ENCODE peak calls at places on chromosomes 12 and 14, in six cellular contexts. C is right cardiac atrium; K is ovary; Z is lower lobe of right lung; I is MM.1S; M is CD4-positive, alpha-beta T cell. T is an unnamed sample.

GRCh38 chr12:109523071-109523470 is 45.6 kb downstream of the UBE3B start:
- DNase-seq in C (peak; percentile 82), K (no peak), Z (no peak), I (no peak), M (no peak), T (no peak)

GRCh38 chr14:89302396-89302950 is 114.6 kb downstream of the FOXN3 start:
- DNase-seq in C (no peak), K (no peak), Z (no peak), I (no peak), M (no peak), T (no peak)

GRCh38 chr12:44502681-44503080 is 373.4 kb downstream of the NELL2 start:
- DNase-seq in C (no peak), K (no peak), Z (no peak), I (no peak), M (no peak), T (no peak)

GRCh38 chr12:128486951-128487350 is 220.0 kb downstream of the TMEM132C start:
- DNase-seq in C (peak; percentile 83), K (no peak), Z (no peak), I (no peak), M (no peak), T (no peak)

GRCh38 chr12:49649445-49649844 is 26.1 kb downstream of the PRPF40B start:
- DNase-seq in C (no peak), K (no peak), Z (no peak), I (no peak), M (no peak), T (no peak)

GRCh38 chr14:20454359-20454644 is 310 bp downstream of the OSGEP start:
- DNase-seq in C (no peak), K (no peak), Z (no peak), I (peak; percentile 65), M (peak; percentile 80), T (peak; percentile 66)

GRCh38 chr14:23829736-23830474 is 123.7 kb upstream of the DHRS4 start:
- DNase-seq in C (peak; percentile 47), K (peak; percentile 21), Z (no peak), I (no peak), M (no peak), T (peak; percentile 81)

GRCh38 chr12:93591137-93591868 is 18.8 kb downstream of the SOCS2 start:
- DNase-seq in C (peak; percentile 95), K (peak; percentile 53), Z (peak; percentile 88), I (peak; percentile 49), M (peak; percentile 25), T (no peak)

GRCh38 chr12:101737476-101737875 is 1.8 kb downstream of the SYCP3 start:
- DNase-seq in C (no peak), K (no peak), Z (no peak), I (peak; percentile 94), M (no peak), T (no peak)

GRCh38 chr12:46946137-46946536 is 120.3 kb upstream of the SLC38A4 start:
- DNase-seq in C (no peak), K (no peak), Z (no peak), I (no peak), M (no peak), T (no peak)

GRCh38 chr12:11182529-11182928 is 4.2 kb downstream of the TAS2R42 start:
- DNase-seq in C (no peak), K (no peak), Z (no peak), I (no peak), M (no peak), T (no peak)

GRCh38 chr14:92998957-92999356 is 76.0 kb downstream of the CHGA start:
- DNase-seq in C (peak; percentile 60), K (peak; percentile 62), Z (no peak), I (no peak), M (no peak), T (no peak)

GRCh38 chr12:28107679-28108078 is 82.6 kb upstream of the CCDC91 start:
- DNase-seq in C (no peak), K (no peak), Z (no peak), I (peak; percentile 30), M (no peak), T (no peak)

GRCh38 chr14:64232095-64232830 is 61.9 kb downstream of the ESR2 start:
- DNase-seq in C (no peak), K (no peak), Z (no peak), I (no peak), M (no peak), T (no peak)

GRCh38 chr14:37061697-37062096 is 110.7 kb downstream of the SLC25A21 start:
- DNase-seq in C (no peak), K (no peak), Z (no peak), I (no peak), M (no peak), T (no peak)

GRCh38 chr14:24542346-24542936 is 33.6 kb downstream of the CTSG start:
- DNase-seq in C (no peak), K (no peak), Z (no peak), I (no peak), M (no peak), T (peak; percentile 74)

GRCh38 chr12:90839340-90839739 is 115.6 kb downstream of the CCER1 start:
- DNase-seq in C (no peak), K (no peak), Z (no peak), I (no peak), M (no peak), T (no peak)

GRCh38 chr12:89962648-89963047 is 254.0 kb upstream of the ATP2B1 start:
- DNase-seq in C (no peak), K (no peak), Z (no peak), I (no peak), M (no peak), T (no peak)

GRCh38 chr12:5770727-5771126 is 174.3 kb downstream of the ANO2 start:
- DNase-seq in C (peak; percentile 37), K (no peak), Z (no peak), I (no peak), M (no peak), T (no peak)

GRCh38 chr12:5768171-5768879 is 176.7 kb downstream of the ANO2 start:
- DNase-seq in C (peak; percentile 95), K (no peak), Z (peak; percentile 76), I (no peak), M (no peak), T (no peak)

GRCh38 chr12:5773550-5773949 is 171.5 kb downstream of the ANO2 start:
- DNase-seq in C (no peak), K (no peak), Z (no peak), I (no peak), M (no peak), T (no peak)

DNA sequence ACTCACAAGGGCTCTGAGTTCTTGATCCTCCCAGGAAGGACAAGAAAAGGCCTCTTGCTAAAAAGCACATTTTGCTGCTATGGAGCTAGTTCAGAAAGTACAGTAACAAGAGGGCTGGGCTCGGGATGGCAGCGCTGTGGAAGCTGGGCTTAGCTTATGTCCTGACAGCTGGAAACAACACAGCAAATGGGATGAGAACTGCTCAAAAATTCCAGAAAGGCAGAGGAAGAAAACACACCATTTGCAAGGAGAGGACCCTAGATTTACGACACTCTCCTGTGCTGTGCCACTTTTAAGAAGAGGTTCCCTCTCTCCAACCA is 176.2 kb downstream of the ANO2 start:
- DNase-seq in C (no peak), K (no peak), Z (no peak), I (no peak), M (no peak), T (no peak)
- H3K27ac ChIP-seq in C (no peak overlapping the region), K (no peak overlapping the region), Z (no peak overlapping the region), I (no peak overlapping the region), M (no peak overlapping the region), T (no peak overlapping the region)

GRCh38 chr12:123062682-123063426 is 82.4 kb downstream of the ARL6IP4 start:
- DNase-seq in C (peak; percentile 69), K (no peak), Z (peak; percentile 64), I (peak; percentile 59), M (no peak), T (no peak)
- H3K27ac ChIP-seq in C (peak overlapping the region; percentile 69), K (peak overlapping the region; percentile 91), Z (peak overlapping the region; percentile 22), I (peak overlapping the region; percentile 92), M (no peak overlapping the region), T (peak overlapping the region; percentile 11)

DNA sequence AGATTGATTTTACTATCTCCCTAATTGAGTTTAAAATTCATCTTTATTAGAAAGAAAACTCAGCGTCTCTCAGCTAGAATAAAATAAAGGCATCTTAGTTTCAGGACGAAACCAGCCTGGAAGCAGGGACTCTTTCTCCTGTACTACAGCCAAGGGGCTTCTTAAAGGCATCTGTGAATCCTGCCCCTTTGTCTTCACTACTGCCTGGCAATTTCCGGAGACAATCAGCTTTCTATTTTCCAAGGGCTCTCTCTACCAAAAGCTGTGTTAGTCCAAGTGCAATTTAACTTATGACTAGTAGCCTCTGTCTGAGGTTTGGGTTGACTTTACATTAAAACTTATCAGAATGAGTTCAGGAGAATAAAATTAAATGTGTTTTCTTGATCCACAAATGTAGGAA is 623.2 kb upstream of the FOXG1 start:
- DNase-seq in C (no peak), K (no peak), Z (no peak), I (no peak), M (no peak), T (no peak)
- H3K27ac ChIP-seq in C (no peak overlapping the region), K (no peak overlapping the region), Z (no peak overlapping the region), I (no peak overlapping the region), M (no peak overlapping the region), T (no peak overlapping the region)

DNA sequence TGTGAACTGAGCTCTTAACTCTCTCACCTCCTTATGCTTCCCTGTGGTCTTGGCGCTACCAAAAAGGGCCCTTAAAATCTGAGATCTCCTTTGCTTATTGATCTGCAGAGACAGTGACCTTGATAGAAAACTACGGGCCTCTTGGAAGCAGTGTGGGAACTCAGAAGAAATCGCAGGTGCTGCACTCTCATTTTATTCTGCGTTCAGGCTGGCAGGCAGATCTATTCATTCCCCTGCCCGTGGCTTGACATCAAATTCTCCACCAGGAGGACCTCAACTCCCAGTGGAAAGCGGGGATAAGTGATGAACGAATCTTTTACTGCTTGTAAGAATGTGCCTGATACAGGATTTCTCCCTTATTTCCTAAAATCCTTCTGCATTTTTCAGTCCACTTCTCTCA is 143.2 kb upstream of the SEL1L start:
- DNase-seq in C (no peak), K (no peak), Z (no peak), I (no peak), M (no peak), T (no peak)
- H3K27ac ChIP-seq in C (no peak overlapping the region), K (no peak overlapping the region), Z (no peak overlapping the region), I (no peak overlapping the region), M (no peak overlapping the region), T (no peak overlapping the region)

T was measured in epithelial cell of prostate.